ENCODE peak calls at places on chromosomes 1 and 21, in eight cellular contexts. One of them, this sample, is unnamed.

GRCh38 chr1:95340056-95340455 is 106.0 kb downstream of the RWDD3 start:
- DNase-seq in stimulated activated CD8-positive, alpha-beta memory T cell treated with anti-CD3 and anti-CD28 coated beads, Interleukin-7, amount 100 ng/mL, for 1 hour: no peak
- DNase-seq in substantia nigra: no peak
- DNase-seq in H54: no peak
- DNase-seq in occipital lobe: no peak
- DNase-seq in EL: no peak
- DNase-seq in AG08395: no peak
- DNase-seq in activated T-cell treated with anti-CD3 and anti-CD28 coated beads for 1 hour: no peak
- DNase-seq in this sample: no peak

GRCh38 chr1:15155760-15156743 is 2.5 kb downstream of the TMEM51 start:
- DNase-seq in stimulated activated CD8-positive, alpha-beta memory T cell treated with anti-CD3 and anti-CD28 coated beads, Interleukin-7, amount 100 ng/mL, for 1 hour: no peak
- DNase-seq in substantia nigra: no peak
- DNase-seq in H54: no peak
- DNase-seq in occipital lobe: no peak
- DNase-seq in EL: no peak
- DNase-seq in AG08395: no peak
- DNase-seq in activated T-cell treated with anti-CD3 and anti-CD28 coated beads for 1 hour: no peak
- DNase-seq in this sample: no peak

GRCh38 chr1:239025223-239025622 is 361.1 kb upstream of the CHRM3 start:
- DNase-seq in stimulated activated CD8-positive, alpha-beta memory T cell treated with anti-CD3 and anti-CD28 coated beads, Interleukin-7, amount 100 ng/mL, for 1 hour: no peak
- DNase-seq in substantia nigra: no peak
- DNase-seq in H54: no peak
- DNase-seq in occipital lobe: no peak
- DNase-seq in EL: no peak
- DNase-seq in AG08395: no peak
- DNase-seq in activated T-cell treated with anti-CD3 and anti-CD28 coated beads for 1 hour: no peak
- DNase-seq in this sample: no peak

GRCh38 chr1:62991152-62991551 is 207.2 kb downstream of the ATG4C start:
- DNase-seq in stimulated activated CD8-positive, alpha-beta memory T cell treated with anti-CD3 and anti-CD28 coated beads, Interleukin-7, amount 100 ng/mL, for 1 hour: no peak
- DNase-seq in substantia nigra: no peak
- DNase-seq in H54: no peak
- DNase-seq in occipital lobe: no peak
- DNase-seq in EL: no peak
- DNase-seq in AG08395: no peak
- DNase-seq in activated T-cell treated with anti-CD3 and anti-CD28 coated beads for 1 hour: no peak
- DNase-seq in this sample: no peak

GRCh38 chr1:91745649-91746383 is 140.1 kb downstream of the TGFBR3 start:
- DNase-seq in stimulated activated CD8-positive, alpha-beta memory T cell treated with anti-CD3 and anti-CD28 coated beads, Interleukin-7, amount 100 ng/mL, for 1 hour: no peak
- DNase-seq in substantia nigra: no peak
- DNase-seq in H54: no peak
- DNase-seq in occipital lobe: no peak
- DNase-seq in EL: no peak
- DNase-seq in AG08395: no peak
- DNase-seq in activated T-cell treated with anti-CD3 and anti-CD28 coated beads for 1 hour: no peak
- DNase-seq in this sample: no peak

GRCh38 chr1:43077273-43077672 is 94.8 kb downstream of the EBNA1BP2 start:
- DNase-seq in stimulated activated CD8-positive, alpha-beta memory T cell treated with anti-CD3 and anti-CD28 coated beads, Interleukin-7, amount 100 ng/mL, for 1 hour: no peak
- DNase-seq in substantia nigra: no peak
- DNase-seq in H54: no peak
- DNase-seq in occipital lobe: no peak
- DNase-seq in EL: no peak
- DNase-seq in AG08395: no peak
- DNase-seq in activated T-cell treated with anti-CD3 and anti-CD28 coated beads for 1 hour: no peak
- DNase-seq in this sample: no peak

GRCh38 chr1:223617671-223618070 is 47.8 kb downstream of the CAPN8 start:
- DNase-seq in stimulated activated CD8-positive, alpha-beta memory T cell treated with anti-CD3 and anti-CD28 coated beads, Interleukin-7, amount 100 ng/mL, for 1 hour: no peak
- DNase-seq in substantia nigra: no peak
- DNase-seq in H54: no peak
- DNase-seq in occipital lobe: no peak
- DNase-seq in EL: no peak
- DNase-seq in AG08395: no peak
- DNase-seq in activated T-cell treated with anti-CD3 and anti-CD28 coated beads for 1 hour: no peak
- DNase-seq in this sample: no peak

GRCh38 chr1:201933840-201934430 is 12.4 kb downstream of the LMOD1 start:
- DNase-seq in stimulated activated CD8-positive, alpha-beta memory T cell treated with anti-CD3 and anti-CD28 coated beads, Interleukin-7, amount 100 ng/mL, for 1 hour: no peak
- DNase-seq in substantia nigra: no peak
- DNase-seq in H54: no peak
- DNase-seq in occipital lobe: no peak
- DNase-seq in EL: peak
- DNase-seq in AG08395: peak
- DNase-seq in activated T-cell treated with anti-CD3 and anti-CD28 coated beads for 1 hour: no peak
- DNase-seq in this sample: no peak

GRCh38 chr1:20028125-20028524 is 41.9 kb upstream of the PLA2G5 start:
- DNase-seq in stimulated activated CD8-positive, alpha-beta memory T cell treated with anti-CD3 and anti-CD28 coated beads, Interleukin-7, amount 100 ng/mL, for 1 hour: no peak
- DNase-seq in substantia nigra: no peak
- DNase-seq in H54: no peak
- DNase-seq in occipital lobe: no peak
- DNase-seq in EL: no peak
- DNase-seq in AG08395: no peak
- DNase-seq in activated T-cell treated with anti-CD3 and anti-CD28 coated beads for 1 hour: no peak
- DNase-seq in this sample: no peak

GRCh38 chr1:151867785-151868403 is 14.4 kb upstream of the THEM5 start:
- DNase-seq in stimulated activated CD8-positive, alpha-beta memory T cell treated with anti-CD3 and anti-CD28 coated beads, Interleukin-7, amount 100 ng/mL, for 1 hour: no peak
- DNase-seq in substantia nigra: no peak
- DNase-seq in H54: no peak
- DNase-seq in occipital lobe: no peak
- DNase-seq in EL: peak
- DNase-seq in AG08395: no peak
- DNase-seq in activated T-cell treated with anti-CD3 and anti-CD28 coated beads for 1 hour: no peak
- DNase-seq in this sample: peak

GRCh38 chr1:101215363-101216011 is 21.3 kb upstream of the S1PR1 start:
- DNase-seq in stimulated activated CD8-positive, alpha-beta memory T cell treated with anti-CD3 and anti-CD28 coated beads, Interleukin-7, amount 100 ng/mL, for 1 hour: no peak
- DNase-seq in substantia nigra: no peak
- DNase-seq in H54: no peak
- DNase-seq in occipital lobe: no peak
- DNase-seq in EL: no peak
- DNase-seq in AG08395: no peak
- DNase-seq in activated T-cell treated with anti-CD3 and anti-CD28 coated beads for 1 hour: no peak
- DNase-seq in this sample: no peak

GRCh38 chr1:203301331-203301668 is 4.0 kb upstream of the BTG2 start:
- DNase-seq in stimulated activated CD8-positive, alpha-beta memory T cell treated with anti-CD3 and anti-CD28 coated beads, Interleukin-7, amount 100 ng/mL, for 1 hour: no peak
- DNase-seq in substantia nigra: no peak
- DNase-seq in H54: no peak
- DNase-seq in occipital lobe: no peak
- DNase-seq in EL: no peak
- DNase-seq in AG08395: no peak
- DNase-seq in activated T-cell treated with anti-CD3 and anti-CD28 coated beads for 1 hour: no peak
- DNase-seq in this sample: no peak

GRCh38 chr1:81351864-81352263 is 448.9 kb upstream of the ADGRL2 start:
- DNase-seq in stimulated activated CD8-positive, alpha-beta memory T cell treated with anti-CD3 and anti-CD28 coated beads, Interleukin-7, amount 100 ng/mL, for 1 hour: no peak
- DNase-seq in substantia nigra: no peak
- DNase-seq in H54: no peak
- DNase-seq in occipital lobe: no peak
- DNase-seq in EL: no peak
- DNase-seq in AG08395: no peak
- DNase-seq in activated T-cell treated with anti-CD3 and anti-CD28 coated beads for 1 hour: no peak
- DNase-seq in this sample: no peak

GRCh38 chr1:102588536-102588935 is 519.8 kb downstream of the COL11A1 start:
- DNase-seq in stimulated activated CD8-positive, alpha-beta memory T cell treated with anti-CD3 and anti-CD28 coated beads, Interleukin-7, amount 100 ng/mL, for 1 hour: no peak
- DNase-seq in substantia nigra: no peak
- DNase-seq in H54: no peak
- DNase-seq in occipital lobe: no peak
- DNase-seq in EL: peak
- DNase-seq in AG08395: no peak
- DNase-seq in activated T-cell treated with anti-CD3 and anti-CD28 coated beads for 1 hour: no peak
- DNase-seq in this sample: no peak

GRCh38 chr21:26652891-26653290 is 79.8 kb upstream of the CYYR1 start:
- DNase-seq in stimulated activated CD8-positive, alpha-beta memory T cell treated with anti-CD3 and anti-CD28 coated beads, Interleukin-7, amount 100 ng/mL, for 1 hour: no peak
- DNase-seq in substantia nigra: no peak
- DNase-seq in H54: no peak
- DNase-seq in occipital lobe: no peak
- DNase-seq in EL: no peak
- DNase-seq in AG08395: no peak
- DNase-seq in activated T-cell treated with anti-CD3 and anti-CD28 coated beads for 1 hour: no peak
- DNase-seq in this sample: no peak

GRCh38 chr1:79197421-79197820 is 190.9 kb upstream of the ADGRL4 start:
- DNase-seq in stimulated activated CD8-positive, alpha-beta memory T cell treated with anti-CD3 and anti-CD28 coated beads, Interleukin-7, amount 100 ng/mL, for 1 hour: no peak
- DNase-seq in substantia nigra: no peak
- DNase-seq in H54: no peak
- DNase-seq in occipital lobe: no peak
- DNase-seq in EL: peak
- DNase-seq in AG08395: peak
- DNase-seq in activated T-cell treated with anti-CD3 and anti-CD28 coated beads for 1 hour: no peak
- DNase-seq in this sample: peak

GRCh38 chr1:45677751-45678245 is 8.5 kb downstream of the GPBP1L1 start:
- DNase-seq in stimulated activated CD8-positive, alpha-beta memory T cell treated with anti-CD3 and anti-CD28 coated beads, Interleukin-7, amount 100 ng/mL, for 1 hour: no peak
- DNase-seq in substantia nigra: no peak
- DNase-seq in H54: no peak
- DNase-seq in occipital lobe: no peak
- DNase-seq in EL: no peak
- DNase-seq in AG08395: no peak
- DNase-seq in activated T-cell treated with anti-CD3 and anti-CD28 coated beads for 1 hour: no peak
- DNase-seq in this sample: no peak

GRCh38 chr1:87325982-87326738 is 2.5 kb upstream of the LMO4 start:
- DNase-seq in stimulated activated CD8-positive, alpha-beta memory T cell treated with anti-CD3 and anti-CD28 coated beads, Interleukin-7, amount 100 ng/mL, for 1 hour: no peak
- DNase-seq in substantia nigra: no peak
- DNase-seq in H54: peak
- DNase-seq in occipital lobe: peak
- DNase-seq in EL: peak
- DNase-seq in AG08395: peak
- DNase-seq in activated T-cell treated with anti-CD3 and anti-CD28 coated beads for 1 hour: peak
- DNase-seq in this sample: peak

GRCh38 chr1:100722211-100722610 is 2.7 kb downstream of the VCAM1 start:
- DNase-seq in stimulated activated CD8-positive, alpha-beta memory T cell treated with anti-CD3 and anti-CD28 coated beads, Interleukin-7, amount 100 ng/mL, for 1 hour: no peak
- DNase-seq in substantia nigra: no peak
- DNase-seq in H54: no peak
- DNase-seq in occipital lobe: no peak
- DNase-seq in EL: peak
- DNase-seq in AG08395: no peak
- DNase-seq in activated T-cell treated with anti-CD3 and anti-CD28 coated beads for 1 hour: no peak
- DNase-seq in this sample: no peak

GRCh38 chr1:35577071-35577998 is 4.2 kb downstream of the TFAP2E start:
- DNase-seq in stimulated activated CD8-positive, alpha-beta memory T cell treated with anti-CD3 and anti-CD28 coated beads, Interleukin-7, amount 100 ng/mL, for 1 hour: peak
- DNase-seq in substantia nigra: no peak
- DNase-seq in H54: no peak
- DNase-seq in occipital lobe: no peak
- DNase-seq in EL: no peak
- DNase-seq in AG08395: no peak
- DNase-seq in activated T-cell treated with anti-CD3 and anti-CD28 coated beads for 1 hour: peak
- DNase-seq in this sample: no peak

GRCh38 chr1:50976890-50977574 is 7.0 kb downstream of the CDKN2C start:
- DNase-seq in stimulated activated CD8-positive, alpha-beta memory T cell treated with anti-CD3 and anti-CD28 coated beads, Interleukin-7, amount 100 ng/mL, for 1 hour: no peak
- DNase-seq in substantia nigra: peak
- DNase-seq in H54: no peak
- DNase-seq in occipital lobe: no peak
- DNase-seq in EL: peak
- DNase-seq in AG08395: peak
- DNase-seq in activated T-cell treated with anti-CD3 and anti-CD28 coated beads for 1 hour: no peak
- DNase-seq in this sample: no peak

GRCh38 chr1:170758992-170759391 is 95.1 kb downstream of the PRRX1 start:
- DNase-seq in stimulated activated CD8-positive, alpha-beta memory T cell treated with anti-CD3 and anti-CD28 coated beads, Interleukin-7, amount 100 ng/mL, for 1 hour: no peak
- DNase-seq in substantia nigra: no peak
- DNase-seq in H54: no peak
- DNase-seq in occipital lobe: no peak
- DNase-seq in EL: no peak
- DNase-seq in AG08395: no peak
- DNase-seq in activated T-cell treated with anti-CD3 and anti-CD28 coated beads for 1 hour: no peak
- DNase-seq in this sample: no peak

GRCh38 chr1:204569478-204569877 is 53.3 kb downstream of the MDM4 start:
- DNase-seq in stimulated activated CD8-positive, alpha-beta memory T cell treated with anti-CD3 and anti-CD28 coated beads, Interleukin-7, amount 100 ng/mL, for 1 hour: no peak
- DNase-seq in substantia nigra: no peak
- DNase-seq in H54: no peak
- DNase-seq in occipital lobe: no peak
- DNase-seq in EL: no peak
- DNase-seq in AG08395: no peak
- DNase-seq in activated T-cell treated with anti-CD3 and anti-CD28 coated beads for 1 hour: no peak
- DNase-seq in this sample: no peak

GRCh38 chr1:61287734-61288133 is 205.4 kb downstream of the NFIA start:
- DNase-seq in stimulated activated CD8-positive, alpha-beta memory T cell treated with anti-CD3 and anti-CD28 coated beads, Interleukin-7, amount 100 ng/mL, for 1 hour: no peak
- DNase-seq in substantia nigra: no peak
- DNase-seq in H54: peak
- DNase-seq in occipital lobe: no peak
- DNase-seq in EL: peak
- DNase-seq in AG08395: peak
- DNase-seq in activated T-cell treated with anti-CD3 and anti-CD28 coated beads for 1 hour: no peak
- DNase-seq in this sample: peak

GRCh38 chr21:15301014-15301413 is 236.2 kb upstream of the NRIP1 start:
- DNase-seq in stimulated activated CD8-positive, alpha-beta memory T cell treated with anti-CD3 and anti-CD28 coated beads, Interleukin-7, amount 100 ng/mL, for 1 hour: no peak
- DNase-seq in substantia nigra: no peak
- DNase-seq in H54: no peak
- DNase-seq in occipital lobe: no peak
- DNase-seq in EL: no peak
- DNase-seq in AG08395: no peak
- DNase-seq in activated T-cell treated with anti-CD3 and anti-CD28 coated beads for 1 hour: no peak
- DNase-seq in this sample: no peak

GRCh38 chr1:177082855-177083741 is 81.4 kb downstream of the ASTN1 start:
- DNase-seq in stimulated activated CD8-positive, alpha-beta memory T cell treated with anti-CD3 and anti-CD28 coated beads, Interleukin-7, amount 100 ng/mL, for 1 hour: no peak
- DNase-seq in substantia nigra: no peak
- DNase-seq in H54: no peak
- DNase-seq in occipital lobe: no peak
- DNase-seq in EL: peak
- DNase-seq in AG08395: peak
- DNase-seq in activated T-cell treated with anti-CD3 and anti-CD28 coated beads for 1 hour: no peak
- DNase-seq in this sample: no peak

GRCh38 chr1:235070819-235071218 is 57.8 kb downstream of the TOMM20 start:
- DNase-seq in stimulated activated CD8-positive, alpha-beta memory T cell treated with anti-CD3 and anti-CD28 coated beads, Interleukin-7, amount 100 ng/mL, for 1 hour: no peak
- DNase-seq in substantia nigra: no peak
- DNase-seq in H54: no peak
- DNase-seq in occipital lobe: no peak
- DNase-seq in EL: no peak
- DNase-seq in AG08395: no peak
- DNase-seq in activated T-cell treated with anti-CD3 and anti-CD28 coated beads for 1 hour: no peak
- DNase-seq in this sample: no peak

GRCh38 chr1:194062962-194063361 is 876.5 kb upstream of the B3GALT2 start:
- DNase-seq in stimulated activated CD8-positive, alpha-beta memory T cell treated with anti-CD3 and anti-CD28 coated beads, Interleukin-7, amount 100 ng/mL, for 1 hour: no peak
- DNase-seq in substantia nigra: no peak
- DNase-seq in H54: no peak
- DNase-seq in occipital lobe: no peak
- DNase-seq in EL: no peak
- DNase-seq in AG08395: no peak
- DNase-seq in activated T-cell treated with anti-CD3 and anti-CD28 coated beads for 1 hour: no peak
- DNase-seq in this sample: no peak

GRCh38 chr1:67898033-67898726 is 64.9 kb upstream of the GNG12 start:
- DNase-seq in stimulated activated CD8-positive, alpha-beta memory T cell treated with anti-CD3 and anti-CD28 coated beads, Interleukin-7, amount 100 ng/mL, for 1 hour: no peak
- DNase-seq in substantia nigra: no peak
- DNase-seq in H54: no peak
- DNase-seq in occipital lobe: no peak
- DNase-seq in EL: peak
- DNase-seq in AG08395: no peak
- DNase-seq in activated T-cell treated with anti-CD3 and anti-CD28 coated beads for 1 hour: no peak
- DNase-seq in this sample: no peak

GRCh38 chr1:32538887-32539583 is at the start of gene ZBTB8A:
- DNase-seq in stimulated activated CD8-positive, alpha-beta memory T cell treated with anti-CD3 and anti-CD28 coated beads, Interleukin-7, amount 100 ng/mL, for 1 hour: no peak
- DNase-seq in substantia nigra: no peak
- DNase-seq in H54: peak
- DNase-seq in occipital lobe: peak
- DNase-seq in EL: peak
- DNase-seq in AG08395: peak
- DNase-seq in activated T-cell treated with anti-CD3 and anti-CD28 coated beads for 1 hour: no peak
- DNase-seq in this sample: peak

GRCh38 chr21:42843021-42843420 is 36.3 kb downstream of the WDR4 start:
- DNase-seq in stimulated activated CD8-positive, alpha-beta memory T cell treated with anti-CD3 and anti-CD28 coated beads, Interleukin-7, amount 100 ng/mL, for 1 hour: no peak
- DNase-seq in substantia nigra: no peak
- DNase-seq in H54: no peak
- DNase-seq in occipital lobe: no peak
- DNase-seq in EL: no peak
- DNase-seq in AG08395: no peak
- DNase-seq in activated T-cell treated with anti-CD3 and anti-CD28 coated beads for 1 hour: no peak
- DNase-seq in this sample: no peak

GRCh38 chr1:5432436-5432835 is 559.8 kb downstream of the NPHP4 start:
- DNase-seq in stimulated activated CD8-positive, alpha-beta memory T cell treated with anti-CD3 and anti-CD28 coated beads, Interleukin-7, amount 100 ng/mL, for 1 hour: no peak
- DNase-seq in substantia nigra: no peak
- DNase-seq in H54: no peak
- DNase-seq in occipital lobe: no peak
- DNase-seq in EL: no peak
- DNase-seq in AG08395: no peak
- DNase-seq in activated T-cell treated with anti-CD3 and anti-CD28 coated beads for 1 hour: no peak
- DNase-seq in this sample: no peak

GRCh38 chr1:197951089-197951488 is 33.9 kb downstream of the LHX9 start:
- DNase-seq in stimulated activated CD8-positive, alpha-beta memory T cell treated with anti-CD3 and anti-CD28 coated beads, Interleukin-7, amount 100 ng/mL, for 1 hour: no peak
- DNase-seq in substantia nigra: no peak
- DNase-seq in H54: no peak
- DNase-seq in occipital lobe: no peak
- DNase-seq in EL: no peak
- DNase-seq in AG08395: no peak
- DNase-seq in activated T-cell treated with anti-CD3 and anti-CD28 coated beads for 1 hour: no peak
- DNase-seq in this sample: no peak

GRCh38 chr1:152752225-152752624 is 5.6 kb upstream of the KPRP start:
- DNase-seq in stimulated activated CD8-positive, alpha-beta memory T cell treated with anti-CD3 and anti-CD28 coated beads, Interleukin-7, amount 100 ng/mL, for 1 hour: no peak
- DNase-seq in substantia nigra: no peak
- DNase-seq in H54: peak
- DNase-seq in occipital lobe: no peak
- DNase-seq in EL: peak
- DNase-seq in AG08395: peak
- DNase-seq in activated T-cell treated with anti-CD3 and anti-CD28 coated beads for 1 hour: no peak
- DNase-seq in this sample: no peak